ENCODE peak calls at places on chromosomes 12 and 14, in five cellular contexts. S is hepatocyte, L is mammary epithelial cell, I is fibroblast of lung, T is astrocyte. J is an unnamed sample.

GRCh38 chr12:6336079-6336858 is 5.6 kb downstream of the TNFRSF1A start:
- DNase-seq in S (peak), L (peak), I (peak), T (peak), J (peak)

GRCh38 chr12:111445311-111446043 is 39.8 kb downstream of the SH2B3 start:
- DNase-seq in S (no peak), L (no peak), I (peak), T (no peak), J (peak)

GRCh38 chr12:1995205-1995896 is 8.9 kb downstream of the DCP1B start:
- DNase-seq in S (no peak), L (no peak), I (no peak), T (no peak), J (peak)

GRCh38 chr12:9899209-9899608 is 17.9 kb downstream of the KLRF2 start:
- DNase-seq in S (no peak), L (no peak), I (no peak), T (no peak), J (no peak)

GRCh38 chr12:132541996-132542395 is 52.0 kb downstream of the FBRSL1 start:
- DNase-seq in S (no peak), L (no peak), I (no peak), T (no peak), J (no peak)

GRCh38 chr12:112938751-112939150 is 477 bp downstream of the OAS3 start:
- DNase-seq in S (no peak), L (peak), I (no peak), T (no peak), J (peak)

GRCh38 chr14:45201908-45202307 is 51.1 kb downstream of the MIS18BP1 start:
- DNase-seq in S (peak), L (no peak), I (peak), T (peak), J (peak)

GRCh38 chr12:48001426-48002178 is 2.7 kb downstream of the COL2A1 start:
- DNase-seq in S (peak), L (peak), I (peak), T (peak), J (peak)

GRCh38 chr14:81584495-81584894 is 50.8 kb upstream of the SEL1L start:
- DNase-seq in S (no peak), L (no peak), I (no peak), T (no peak), J (no peak)

GRCh38 chr14:51368721-51369163 is 128.7 kb downstream of the TMX1 start:
- DNase-seq in S (peak), L (peak), I (peak), T (peak), J (peak)

GRCh38 chr12:18239561-18239960 is 21.8 kb upstream of the PIK3C2G start:
- DNase-seq in S (no peak), L (peak), I (peak), T (no peak), J (peak)

GRCh38 chr14:29486132-29486531 is 441.5 kb downstream of the PRKD1 start:
- DNase-seq in S (no peak), L (no peak), I (peak), T (no peak), J (peak)

GRCh38 chr12:1922985-1923384 is 4.5 kb upstream of the CACNA2D4 start:
- DNase-seq in S (peak), L (no peak), I (no peak), T (no peak), J (no peak)

GRCh38 chr14:61528591-61529021 is 166.7 kb upstream of the HIF1A start:
- DNase-seq in S (no peak), L (peak), I (peak), T (peak), J (peak)

DNA sequence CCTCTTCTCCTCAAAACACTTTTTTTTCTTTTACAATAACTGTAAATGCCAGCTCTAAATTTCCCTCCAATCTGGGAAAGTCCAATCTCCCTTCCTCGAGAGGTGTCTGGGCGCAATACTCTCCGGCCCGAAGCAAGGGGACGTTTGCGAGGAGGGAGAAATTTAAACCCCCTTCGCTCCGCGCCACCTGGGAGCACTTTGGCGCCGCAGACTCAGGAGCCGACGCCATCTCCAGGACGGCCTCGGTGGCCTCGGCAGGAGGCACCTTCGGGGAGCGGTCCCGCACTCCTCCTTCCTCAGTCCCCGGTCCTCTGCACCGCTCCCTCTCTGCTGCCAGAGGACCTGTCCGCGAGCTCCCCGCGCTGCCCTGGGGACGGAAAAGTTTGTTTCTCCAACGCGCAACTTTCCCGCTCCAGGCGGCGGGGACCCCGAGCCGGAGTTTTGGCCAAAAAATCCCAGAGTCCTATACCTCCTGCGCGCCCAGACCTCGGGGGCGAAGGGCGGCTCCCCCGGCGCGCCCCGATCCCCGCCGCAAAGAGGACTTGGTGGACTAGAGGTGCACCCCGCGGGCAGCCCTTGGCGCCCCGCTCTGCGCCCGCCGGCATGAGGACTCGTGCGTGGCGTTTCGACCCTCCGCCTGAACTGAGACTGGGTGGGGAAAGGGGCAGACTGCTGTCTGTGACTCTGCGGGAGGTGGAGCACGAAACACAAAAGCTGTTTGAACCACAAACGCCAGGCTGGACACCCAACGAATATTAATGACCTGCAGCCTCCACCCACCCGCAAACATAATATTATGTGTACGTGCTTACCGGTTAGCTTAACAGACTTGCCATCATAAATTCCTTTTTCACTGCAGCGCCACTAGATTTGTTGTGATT is 95.1 kb upstream of the HMGA2 start:
- DNase-seq in S (peak), L (peak), I (peak), T (peak), J (peak)
- TF ChIP-seq EZH2 in S (peak), L (no peak), I (no peak), T (peak), J (peak)

GRCh38 chr12:14563051-14563450 is 4.6 kb downstream of the PLBD1 start:
- DNase-seq in S (no peak), L (no peak), I (no peak), T (no peak), J (no peak)

GRCh38 chr12:14571779-14572178 is 4.1 kb upstream of the PLBD1 start:
- DNase-seq in S (no peak), L (no peak), I (no peak), T (no peak), J (no peak)

GRCh38 chr12:14570231-14570630 is 2.5 kb upstream of the PLBD1 start:
- DNase-seq in S (no peak), L (no peak), I (no peak), T (no peak), J (no peak)

GRCh38 chr12:14564336-14564959 is 3.2 kb downstream of the PLBD1 start:
- DNase-seq in S (no peak), L (no peak), I (no peak), T (no peak), J (no peak)

GRCh38 chr12:14567311-14568195 is at the start of gene PLBD1:
- DNase-seq in S (peak), L (peak), I (peak), T (peak), J (peak)
- TF ChIP-seq EZH2 in S (no peak), L (no peak), I (no peak), T (peak), J (no peak)

DNA sequence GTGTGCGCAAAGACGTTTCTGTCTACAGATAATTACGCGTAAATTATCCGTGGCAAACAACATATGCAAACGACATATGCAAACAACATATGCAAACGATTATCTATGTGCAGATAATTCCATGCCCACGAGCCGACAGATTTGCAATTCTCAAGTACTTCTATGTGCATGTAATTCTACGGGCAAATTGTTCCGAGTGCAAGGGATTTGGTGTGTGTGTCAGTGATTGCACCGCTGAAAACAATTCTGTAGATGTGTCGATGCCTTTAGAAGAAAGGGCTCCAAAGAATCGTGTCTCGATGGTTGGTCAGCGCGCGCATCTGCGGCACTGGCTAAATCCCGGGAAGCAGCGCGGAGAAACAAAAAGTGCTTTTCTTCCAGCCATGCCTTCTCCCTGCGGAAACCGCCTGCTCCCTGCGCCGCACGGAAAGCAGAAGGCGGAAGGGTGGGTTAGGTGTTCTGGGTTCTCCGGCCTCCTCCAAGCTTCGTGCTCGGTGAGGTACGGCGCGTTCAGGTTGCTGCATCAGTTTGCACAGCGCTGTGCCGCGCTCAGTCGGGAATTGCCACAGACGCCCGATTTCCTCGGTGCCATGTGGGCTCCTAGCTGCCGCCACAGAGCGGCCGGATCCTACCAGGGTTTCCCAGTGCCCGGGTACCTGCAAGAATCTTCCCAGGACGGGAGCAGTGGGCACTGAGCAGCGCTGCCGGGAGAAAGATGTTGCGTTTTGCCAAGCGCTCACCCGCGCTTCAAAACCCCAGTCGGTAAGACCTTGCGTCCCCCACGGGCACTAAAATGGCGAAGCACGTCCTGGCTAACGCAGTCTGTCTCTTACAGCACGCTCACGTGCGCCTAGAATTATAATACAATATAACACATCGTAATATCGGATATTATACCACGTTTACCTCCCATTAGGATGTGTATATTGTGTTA is 34.8 kb upstream of the TBX5 start:
- DNase-seq in S (no peak), L (no peak), I (no peak), T (no peak), J (peak)
- TF ChIP-seq EZH2 in S (peak), L (peak), I (no peak), T (peak), J (peak)

DNA sequence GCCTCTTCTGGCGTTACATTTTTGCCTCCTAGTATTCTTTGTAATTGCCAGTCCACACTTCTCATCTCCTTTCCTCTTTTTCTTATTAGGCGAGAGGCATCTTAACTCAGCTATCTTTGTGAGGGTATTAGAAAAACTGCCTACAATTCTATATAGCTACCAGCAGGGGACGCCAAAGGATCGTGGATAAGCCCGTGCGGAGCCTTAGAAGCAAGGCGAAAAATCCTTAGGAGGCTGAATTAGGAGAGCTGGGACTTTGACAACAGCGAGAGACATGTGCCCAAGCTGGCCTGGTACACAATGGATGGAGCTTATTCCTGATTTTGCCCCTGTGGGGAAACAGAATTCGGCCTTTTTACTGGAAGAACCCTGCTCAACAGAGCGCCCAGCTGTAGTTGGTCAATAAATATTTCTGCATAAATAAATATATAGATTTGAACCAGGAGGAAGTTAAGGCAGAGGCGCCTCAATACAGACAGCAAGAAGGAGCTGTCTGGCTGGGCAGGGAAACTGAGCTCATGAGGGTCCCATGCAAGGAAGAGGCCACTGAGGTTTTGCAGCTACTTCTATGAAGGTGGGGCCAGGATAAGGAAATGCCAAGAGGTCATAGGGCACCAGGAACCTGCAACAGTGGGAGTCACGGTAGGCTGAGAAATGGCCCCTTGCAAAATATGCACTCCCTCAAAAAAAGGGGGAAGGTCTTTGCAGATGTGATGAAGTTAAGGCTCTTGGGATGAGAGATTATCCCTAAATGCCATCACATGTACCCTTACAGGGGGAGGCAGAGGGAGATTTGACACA is 14.6 kb upstream of the RBM19 start:
- DNase-seq in S (peak), L (peak), I (peak), T (peak), J (peak)
- TF ChIP-seq EZH2 in S (no peak), L (no peak), I (no peak), T (no peak), J (no peak)

DNA sequence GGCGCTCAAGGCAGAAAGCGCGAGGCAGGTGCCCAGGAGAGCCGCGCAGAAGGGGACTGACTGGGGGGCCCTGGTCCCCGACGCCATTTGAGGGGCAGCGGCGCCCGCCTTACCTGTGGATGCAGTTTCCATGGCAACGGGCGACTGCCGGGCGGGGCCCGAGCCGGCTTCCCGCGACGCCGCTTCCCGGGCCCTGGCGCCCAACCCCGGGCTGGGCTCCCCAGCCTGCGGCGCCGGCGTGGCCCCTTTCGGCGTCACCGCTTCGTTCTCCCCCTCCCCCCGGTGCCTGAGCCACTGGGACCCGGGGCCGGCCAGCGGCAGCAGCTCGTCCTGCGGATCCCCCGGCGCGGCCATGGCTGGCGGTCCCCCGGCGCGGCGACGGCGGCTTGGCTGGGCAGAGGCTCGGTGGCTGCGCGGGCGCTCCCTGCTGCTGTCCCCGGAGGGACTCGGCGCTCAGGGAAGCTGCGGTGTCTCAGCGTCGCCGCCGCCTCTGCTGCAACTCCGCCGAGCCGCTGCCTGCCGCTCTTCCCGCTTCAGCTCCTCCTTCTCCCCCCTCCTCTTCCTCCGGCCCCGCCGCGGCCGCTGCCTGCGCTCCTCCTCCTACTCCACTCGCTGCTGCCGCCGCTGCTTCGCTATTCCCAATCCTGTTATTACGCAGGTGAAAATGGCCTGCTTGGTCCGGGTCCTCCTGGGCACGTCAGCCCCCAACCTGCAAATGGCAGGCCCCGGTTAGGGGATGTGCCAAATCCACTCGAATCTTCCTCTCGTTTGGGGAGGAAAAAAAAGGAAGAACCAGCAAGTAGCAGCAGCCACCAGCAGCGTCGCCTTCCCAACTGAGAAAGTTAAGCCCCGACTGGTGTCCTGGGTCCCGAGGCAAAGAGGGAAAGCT is at the start of gene RTN1:
- DNase-seq in S (peak), L (peak), I (peak), T (peak), J (peak)
- TF ChIP-seq EZH2 in S (no peak), L (peak), I (peak), T (no peak), J (no peak)

DNA sequence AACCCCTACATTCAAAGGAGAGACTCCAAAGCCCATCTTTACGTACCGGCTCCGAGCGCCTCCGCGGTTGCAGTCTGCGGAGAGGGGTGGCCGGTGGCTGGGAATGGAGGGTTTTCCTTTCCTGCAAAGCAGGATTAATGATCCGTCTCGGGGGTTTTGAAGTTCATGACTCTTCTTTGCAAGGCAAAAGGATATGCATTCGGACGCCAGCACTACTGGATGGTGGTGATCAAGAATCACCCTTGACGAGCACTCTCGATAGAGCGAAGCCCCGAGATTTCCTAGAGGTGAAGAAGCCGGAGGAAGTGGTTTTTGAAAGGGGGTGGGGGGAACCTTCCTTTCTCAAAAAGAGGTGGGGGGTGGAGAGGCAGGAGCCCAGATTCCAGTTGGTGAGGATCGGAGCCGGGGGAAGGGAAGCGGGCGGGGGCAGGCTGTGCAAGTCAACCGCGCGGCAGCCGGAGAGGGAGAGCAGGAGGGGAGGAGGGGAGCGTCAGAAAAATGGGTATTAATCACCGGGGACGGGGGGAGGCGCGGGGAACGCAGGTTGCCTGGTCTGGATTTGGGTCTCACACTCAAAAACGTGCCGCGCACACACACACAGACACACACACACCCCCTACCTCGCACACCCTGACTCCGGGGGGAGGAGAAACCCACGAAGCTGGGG is at the start of gene GRIN2B:
- DNase-seq in S (peak), L (no peak), I (no peak), T (no peak), J (no peak)
- TF ChIP-seq EZH2 in S (peak), L (peak), I (no peak), T (no peak), J (peak)

GRCh38 chr12:53219116-53219955 is 12.3 kb upstream of the ITGB7 start:
- DNase-seq in S (peak), L (peak), I (peak), T (peak), J (peak)
- TF ChIP-seq EZH2 in S (no peak), L (no peak), I (no peak), T (no peak), J (no peak)

GRCh38 chr14:60508707-60509437 is at the start of gene SIX6:
- DNase-seq in S (peak), L (no peak), I (peak), T (peak), J (peak)
- TF ChIP-seq EZH2 in S (no peak), L (peak), I (no peak), T (no peak), J (peak)

GRCh38 chr12:71041481-71041880 is 116.3 kb downstream of the TSPAN8 start:
- DNase-seq in S (no peak), L (no peak), I (no peak), T (no peak), J (no peak)
- TF ChIP-seq EZH2 in S (no peak), L (no peak), I (no peak), T (no peak), J (no peak)

DNA sequence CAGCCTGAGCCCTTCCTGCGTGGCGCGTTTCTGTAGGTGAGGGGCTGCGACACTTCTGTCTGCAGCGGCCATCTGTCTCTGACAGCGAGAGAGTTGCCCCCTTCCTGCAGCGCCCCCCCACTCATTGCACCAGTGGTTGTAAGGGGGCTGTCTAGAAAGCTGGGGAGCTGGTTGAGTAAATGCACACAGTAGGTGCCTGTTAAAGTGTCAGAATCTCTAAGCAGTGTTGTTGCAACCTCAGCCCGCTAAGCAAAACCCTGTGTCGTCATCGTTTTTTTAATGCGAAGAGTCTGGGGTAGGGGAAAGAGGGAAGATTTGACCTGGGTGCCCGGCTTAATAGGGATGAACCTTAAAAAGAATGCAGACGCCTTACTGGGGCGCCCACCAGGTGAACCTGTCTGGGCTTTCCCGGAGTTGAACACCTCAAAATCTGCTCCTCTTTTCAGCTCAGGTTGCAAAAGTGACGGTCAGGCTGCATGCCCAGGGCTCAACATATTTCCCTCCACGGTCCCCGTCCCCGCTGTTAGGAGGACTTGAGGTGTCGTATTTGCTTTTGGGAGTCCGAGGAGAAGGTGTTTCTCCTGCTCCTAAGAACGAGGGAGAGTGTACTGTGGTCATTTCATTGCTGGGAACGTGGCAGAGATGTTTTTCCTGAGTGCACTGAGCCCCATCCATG is 1.0 kb downstream of the DLK1 start:
- DNase-seq in S (no peak), L (no peak), I (no peak), T (no peak), J (no peak)
- TF ChIP-seq EZH2 in S (no peak), L (no peak), I (peak), T (peak), J (no peak)